ENCODE peak calls at places on chromosomes 16 and 17, in four cellular contexts. J is kidney epithelial cell; T is thoracic aorta; X is CD8-positive, alpha-beta T cell. N is an unnamed sample.

GRCh38 chr17:81578038-81578441 is 25.9 kb upstream of the FAAP100 start:
- DNase-seq in J (no peak), T (no peak), X (no peak), N (no peak)

GRCh38 chr17:42179911-42180410 is 981 bp downstream of the KCNH4 start:
- DNase-seq in J (no peak), T (no peak), X (no peak), N (no peak)

GRCh38 chr17:69245617-69246016 is 17.0 kb upstream of the ABCA10 start:
- DNase-seq in J (no peak), T (no peak), X (no peak), N (no peak)

GRCh38 chr16:68995011-68995504 is 110.4 kb upstream of the HAS3 start:
- DNase-seq in J (peak), T (no peak), X (no peak), N (peak)

GRCh38 chr17:58534901-58535421 is 20.5 kb upstream of the MTMR4 start:
- DNase-seq in J (no peak), T (no peak), X (no peak), N (no peak)

GRCh38 chr17:45430738-45431530 is 1.7 kb downstream of the ARHGAP27 start:
- DNase-seq in J (no peak), T (no peak), X (no peak), N (no peak)

GRCh38 chr17:45271603-45272002 is 9.7 kb upstream of the SPATA32 start:
- DNase-seq in J (no peak), T (no peak), X (no peak), N (no peak)

GRCh38 chr17:77280304-77280910 is 139.6 kb downstream of the SEC14L1 start:
- DNase-seq in J (no peak), T (no peak), X (no peak), N (peak)

GRCh38 chr16:3861808-3862451 is 18.6 kb downstream of the CREBBP start:
- DNase-seq in J (no peak), T (no peak), X (no peak), N (no peak)

GRCh38 chr17:33166472-33166871 is 126.6 kb downstream of the ASIC2 start:
- DNase-seq in J (no peak), T (no peak), X (no peak), N (no peak)

GRCh38 chr16:11319529-11320146 is 25.6 kb upstream of the RMI2 start:
- DNase-seq in J (no peak), T (no peak), X (no peak), N (no peak)

GRCh38 chr17:64504769-64505319 is 1.2 kb downstream of the DDX5 start:
- DNase-seq in J (no peak), T (no peak), X (no peak), N (peak)

GRCh38 chr17:17416400-17417360 is 60.1 kb upstream of the MED9 start:
- DNase-seq in J (no peak), T (no peak), X (no peak), N (no peak)

GRCh38 chr16:69376393-69377059 is 9.3 kb downstream of the TERF2 start:
- DNase-seq in J (no peak), T (no peak), X (no peak), N (no peak)

GRCh38 chr16:81711609-81712329 is 67.3 kb upstream of the PLCG2 start:
- DNase-seq in J (peak), T (no peak), X (no peak), N (peak)

GRCh38 chr17:59311051-59311468 is 20.4 kb upstream of the YPEL2 start:
- DNase-seq in J (no peak), T (no peak), X (no peak), N (no peak)

GRCh38 chr16:10003486-10003885 is 178.7 kb downstream of the GRIN2A start:
- DNase-seq in J (no peak), T (no peak), X (no peak), N (no peak)

GRCh38 chr16:9197957-9198661 is 106.7 kb downstream of the HAPSTR1 start:
- DNase-seq in J (no peak), T (no peak), X (no peak), N (no peak)

GRCh38 chr17:63482509-63482908 is 5.6 kb downstream of the ACE start:
- DNase-seq in J (no peak), T (no peak), X (no peak), N (no peak)

GRCh38 chr17:35245196-35245486 is 2.3 kb downstream of the SLFN5 start:
- DNase-seq in J (peak), T (no peak), X (no peak), N (peak)

DNA sequence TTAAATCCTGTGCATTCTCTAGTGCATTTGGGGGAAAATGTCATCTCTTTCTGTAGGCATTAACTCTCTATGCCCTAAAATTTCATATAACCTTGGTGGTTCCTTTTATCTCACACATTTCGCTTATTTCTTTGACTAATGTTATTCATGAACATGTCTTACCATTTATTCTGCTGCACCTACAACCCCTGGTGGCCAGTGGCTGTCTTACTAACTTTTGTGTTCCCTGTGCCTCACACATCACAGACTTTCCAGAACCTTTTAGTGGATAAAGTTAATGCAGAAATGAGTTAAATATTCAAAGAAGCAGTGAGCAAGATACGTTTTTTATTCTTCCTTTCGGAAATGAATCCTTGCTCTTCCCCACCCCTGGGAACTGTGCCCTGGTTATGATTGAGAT is 111.9 kb downstream of the CDH13 start:
- DNase-seq in J (no peak), T (no peak), X (no peak), N (no peak)
- TF ChIP-seq CTCF in J (peak), T (peak), X (no peak), N (peak)

DNA sequence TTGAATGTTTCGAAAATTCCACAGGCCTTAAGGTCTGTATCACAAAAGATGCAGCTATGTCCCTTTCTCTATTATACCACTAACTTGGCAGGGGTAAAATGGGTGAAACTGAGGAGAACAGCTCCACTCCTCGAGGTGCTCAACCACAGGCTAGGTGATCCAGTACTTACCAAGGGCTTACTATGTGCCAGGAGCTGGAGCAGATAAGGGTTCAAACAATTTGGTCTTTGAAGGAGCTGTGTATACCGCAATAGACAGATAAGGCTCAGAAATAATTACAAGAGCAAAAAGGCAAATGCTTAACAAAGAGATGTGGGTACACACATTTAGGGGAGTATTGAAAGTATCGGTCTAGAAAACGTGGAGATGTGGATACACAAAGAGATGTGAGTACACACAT is 1.5 kb downstream of the XPO6 start:
- DNase-seq in J (no peak), T (no peak), X (no peak), N (no peak)
- H3K4me3 ChIP-seq in J (peak), T (peak), X (peak), N (peak)

GRCh38 chr17:60390881-60391418 is 983 bp downstream of the USP32 start:
- DNase-seq in J (no peak), T (no peak), X (no peak), N (no peak)

GRCh38 chr17:60392042-60392844 is at the start of gene USP32:
- DNase-seq in J (peak), T (peak), X (peak), N (peak)

GRCh38 chr17:60393840-60394529 is 2.1 kb upstream of the USP32 start:
- DNase-seq in J (no peak), T (no peak), X (no peak), N (no peak)

GRCh38 chr17:60391419-60392041 is 403 bp downstream of the USP32 start:
- DNase-seq in J (no peak), T (no peak), X (no peak), N (no peak)

GRCh38 chr17:60392845-60393702 is 1.1 kb upstream of the USP32 start:
- DNase-seq in J (no peak), T (no peak), X (no peak), N (no peak)
- TF ChIP-seq CTCF in J (no peak), T (no peak), X (no peak), N (no peak)

GRCh38 chr17:7737601-7738000 is 20.1 kb downstream of the DNAH2 start:
- DNase-seq in J (no peak), T (no peak), X (no peak), N (no peak)

GRCh38 chr17:7744416-7744815 is 26.9 kb downstream of the DNAH2 start:
- DNase-seq in J (no peak), T (no peak), X (no peak), N (no peak)

GRCh38 chr17:7742729-7743128 is 25.2 kb downstream of the DNAH2 start:
- DNase-seq in J (no peak), T (no peak), X (no peak), N (no peak)

GRCh38 chr17:7739746-7740145 is 22.2 kb downstream of the DNAH2 start:
- DNase-seq in J (no peak), T (no peak), X (no peak), N (no peak)

GRCh38 chr17:7740481-7741001 is 23.0 kb downstream of the DNAH2 start:
- DNase-seq in J (no peak), T (no peak), X (no peak), N (no peak)
- H3K4me3 ChIP-seq in J (no peak), T (no peak), X (no peak), N (no peak)

DNA sequence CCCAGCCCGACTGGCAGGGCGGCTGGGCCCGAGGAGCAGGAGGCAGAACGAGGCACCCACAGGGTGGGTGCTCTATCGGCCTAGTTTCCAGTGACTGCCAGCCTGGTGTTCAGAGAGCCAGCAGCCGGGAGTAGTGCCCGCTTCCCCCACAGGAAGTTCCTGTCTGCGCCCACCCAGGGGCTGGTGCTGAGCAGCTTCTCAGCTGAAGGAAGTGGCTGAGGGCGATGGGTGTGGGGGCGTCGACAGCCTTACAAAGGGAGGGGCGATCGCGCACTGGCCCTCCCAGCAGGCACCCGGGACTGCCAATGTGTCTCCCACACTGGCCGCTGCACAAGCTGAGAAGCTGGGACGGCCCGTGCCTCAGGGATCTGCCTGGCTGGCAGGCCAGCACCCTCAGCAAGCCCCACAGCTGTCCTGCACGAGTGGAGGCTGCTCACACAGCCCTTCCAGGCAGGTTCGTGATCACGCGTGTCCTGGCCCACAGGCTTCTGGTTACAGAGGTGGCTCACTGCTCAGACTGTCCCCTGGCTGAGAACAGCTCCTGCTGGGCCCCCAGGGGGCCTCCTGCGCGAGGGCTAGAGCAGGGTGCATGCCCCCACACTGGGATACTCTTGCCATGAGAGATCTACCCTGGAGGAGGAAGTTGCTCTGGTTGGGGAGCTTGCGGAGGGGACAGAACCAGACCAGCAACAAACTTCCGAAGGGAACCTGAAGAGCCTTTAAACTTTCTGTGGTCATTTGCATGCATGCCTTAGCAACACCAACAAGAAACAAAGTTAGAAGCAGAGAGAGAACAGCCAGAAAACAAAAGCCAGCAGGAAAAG is 2.5 kb downstream of the RNF166 start:
- DNase-seq in J (no peak), T (no peak), X (peak), N (no peak)
- TF ChIP-seq CTCF in J (no peak), T (no peak), X (no peak), N (no peak)

DNA sequence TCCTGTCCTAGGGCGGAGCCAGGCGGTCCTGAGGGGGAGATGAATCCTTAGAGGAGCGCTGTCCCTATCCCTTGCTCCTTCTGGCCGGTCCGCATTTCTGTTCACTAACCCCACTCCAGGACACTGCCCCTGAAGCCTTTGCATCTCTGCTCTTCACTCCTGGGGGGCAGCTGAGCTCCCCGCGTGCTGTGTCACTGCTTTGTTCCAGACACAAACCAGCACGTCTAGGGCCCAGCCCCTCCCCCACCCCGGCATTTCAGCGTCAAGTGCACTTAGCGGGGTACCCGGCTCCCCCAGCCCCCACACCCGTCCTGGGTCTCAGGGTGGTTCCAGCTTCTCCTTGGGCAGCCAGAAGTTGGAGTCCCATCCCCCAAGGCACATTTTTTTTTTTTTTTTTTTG is 8.9 kb downstream of the CORO6 start:
- DNase-seq in J (no peak), T (no peak), X (no peak), N (no peak)
- H3K4me3 ChIP-seq in J (no peak), T (peak), X (peak), N (peak)

GRCh38 chr17:49545811-49546545 is 29.7 kb upstream of the NXPH3 start:
- DNase-seq in J (no peak), T (no peak), X (no peak), N (no peak)
- TF ChIP-seq CTCF in J (no peak), T (no peak), X (no peak), N (no peak)

DNA sequence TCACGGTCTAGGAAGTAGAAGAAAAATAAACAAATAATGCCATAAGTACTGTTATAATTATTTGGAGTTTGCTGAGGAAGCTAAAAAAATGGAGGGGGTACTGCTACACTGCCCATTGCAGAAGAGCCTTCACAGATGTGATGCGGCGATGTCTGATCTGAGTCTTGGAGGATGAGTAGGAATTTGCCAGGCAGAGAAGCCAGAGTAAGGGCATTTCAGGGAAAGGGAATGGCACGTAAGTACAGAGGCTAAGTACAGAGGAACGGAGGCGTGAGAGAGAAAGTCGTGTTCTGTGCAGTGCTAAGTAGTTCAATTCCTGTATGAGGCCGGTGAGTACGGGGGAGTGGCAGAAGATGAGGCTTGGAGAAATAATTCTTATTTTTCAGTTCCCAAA is 741 bp upstream of the GRB2 start:
- DNase-seq in J (no peak), T (no peak), X (no peak), N (no peak)
- H3K4me3 ChIP-seq in J (peak), T (peak), X (peak), N (peak)

GRCh38 chr16:2429037-2429770 is at the start of gene CCNF:
- DNase-seq in J (peak), T (peak), X (peak), N (peak)

GRCh38 chr16:2428787-2429036 is 535 bp upstream of the CCNF start:
- DNase-seq in J (no peak), T (no peak), X (no peak), N (no peak)

GRCh38 chr16:2427526-2427925 is 1.7 kb upstream of the CCNF start:
- DNase-seq in J (no peak), T (no peak), X (no peak), N (no peak)

GRCh38 chr16:2426941-2427361 is 2.3 kb upstream of the CCNF start:
- DNase-seq in J (no peak), T (no peak), X (no peak), N (no peak)

DNA sequence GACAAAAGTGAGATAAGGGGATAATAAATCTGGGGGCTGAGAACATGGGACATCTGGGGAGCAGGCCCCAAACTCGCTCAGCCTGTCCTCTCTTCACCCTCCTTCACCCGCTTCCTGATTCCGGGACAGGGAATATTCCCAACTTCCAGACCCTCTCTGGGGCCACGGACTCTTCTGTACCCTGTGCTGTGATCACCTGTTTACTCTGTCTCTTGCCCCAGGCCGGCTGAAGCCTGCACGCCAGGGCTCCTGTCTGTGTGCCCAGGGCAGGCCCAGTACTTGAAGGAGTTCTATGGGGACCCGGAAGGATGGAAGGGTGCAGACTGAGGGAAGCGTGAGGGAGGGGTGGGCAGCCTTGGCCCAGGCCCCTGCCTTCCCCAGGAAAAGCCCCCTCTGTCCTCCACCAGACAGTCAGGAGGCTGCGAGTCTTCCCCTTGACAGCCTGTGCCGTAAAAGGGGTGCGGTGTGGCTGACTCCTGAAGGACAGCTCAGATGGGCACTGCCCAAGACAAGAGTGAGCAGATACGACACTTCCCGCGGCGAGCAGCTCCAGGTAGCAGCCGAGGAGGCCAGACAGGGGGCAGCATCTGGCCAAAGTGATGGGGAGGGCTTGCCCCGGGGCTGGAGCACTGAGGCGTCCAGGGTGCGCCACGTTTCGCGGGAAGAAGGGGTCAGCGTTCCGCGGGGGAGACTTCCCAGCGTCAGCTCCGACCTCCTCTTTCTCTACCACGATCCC is 1.0 kb upstream of the CCNF start:
- DNase-seq in J (no peak), T (no peak), X (no peak), N (no peak)
- TF ChIP-seq CTCF in J (peak), T (no peak), X (no peak), N (peak)

GRCh38 chr16:56662357-56663354 is 4.9 kb downstream of the MT1F start:
- DNase-seq in J (no peak), T (no peak), X (no peak), N (no peak)

GRCh38 chr16:56653218-56653617 is 1.5 kb downstream of the MT1B start:
- DNase-seq in J (no peak), T (no peak), X (no peak), N (no peak)

GRCh38 chr16:56652600-56652999 is 914 bp downstream of the MT1B start:
- DNase-seq in J (no peak), T (no peak), X (no peak), N (no peak)

GRCh38 chr16:56657555-56658430 is at the start of gene MT1F:
- DNase-seq in J (peak), T (no peak), X (peak), N (no peak)

DNA sequence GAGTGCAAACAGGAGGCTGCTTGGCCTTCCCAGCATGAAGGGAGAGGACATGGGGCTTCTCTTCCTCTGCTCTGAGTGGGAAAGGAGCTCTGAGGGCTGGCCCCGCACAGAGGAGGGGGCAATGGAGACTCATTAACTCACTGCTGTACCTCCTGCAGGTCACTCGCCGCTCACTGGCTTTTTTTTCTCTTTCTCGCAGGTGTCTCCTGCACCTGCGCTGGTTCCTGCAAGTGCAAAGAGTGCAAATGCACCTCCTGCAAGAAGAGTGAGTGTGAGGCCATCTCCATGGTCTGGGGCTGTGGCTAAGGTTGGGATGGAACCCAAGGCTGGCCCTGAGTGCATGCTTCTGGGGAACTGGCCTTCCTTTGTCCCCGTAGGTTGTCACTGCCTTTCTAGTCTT is 717 bp downstream of the MT1F start:
- DNase-seq in J (no peak), T (no peak), X (no peak), N (no peak)
- H3K4me3 ChIP-seq in J (peak), T (peak), X (peak), N (no peak)